ENCODE peak calls at places on chromosome 11, in six cellular contexts. F, D, X, O, P and I are unnamed samples.
A peak's percentile ranks its signal among the peaks of the same experiment; 100 is the strongest.

GRCh38 chr11:2769779-2770555 is 70.2 kb upstream of the KCNQ1OT1 start:
- DNase-seq in F (no peak), D (no peak), X (no peak), O (no peak), P (peak; percentile 44), I (peak; percentile 6)

GRCh38 chr11:110428956-110429613 is 663 bp upstream of the FDX1 start:
- DNase-seq in F (peak; percentile 94), D (no peak), X (no peak), O (no peak), P (no peak), I (no peak)

GRCh38 chr11:117057727-117058126 is 40.5 kb downstream of the SIK3 start:
- DNase-seq in F (no peak), D (no peak), X (no peak), O (no peak), P (no peak), I (no peak)

GRCh38 chr11:120172054-120172881 is 34.4 kb upstream of the TRIM29 start:
- DNase-seq in F (peak; percentile 85), D (peak; percentile 88), X (peak; percentile 65), O (no peak), P (peak; percentile 74), I (peak; percentile 75)

GRCh38 chr11:31493235-31493634 is 16.2 kb downstream of the IMMP1L start:
- DNase-seq in F (no peak), D (no peak), X (no peak), O (no peak), P (no peak), I (no peak)

GRCh38 chr11:12075822-12076821 is 34.3 kb upstream of the MICAL2 start:
- DNase-seq in F (no peak), D (no peak), X (peak; percentile 75), O (no peak), P (peak; percentile 66), I (no peak)

GRCh38 chr11:130882138-130882551 is 34.1 kb downstream of the SNX19 start:
- DNase-seq in F (no peak), D (no peak), X (no peak), O (no peak), P (no peak), I (peak; percentile 85)

GRCh38 chr11:91435694-91436375 is 788.8 kb upstream of the FAT3 start:
- DNase-seq in F (no peak), D (no peak), X (no peak), O (no peak), P (no peak), I (no peak)

GRCh38 chr11:104956528-104956927 is 11.8 kb downstream of the CASP4 start:
- DNase-seq in F (no peak), D (no peak), X (no peak), O (no peak), P (no peak), I (no peak)

GRCh38 chr11:21771097-21771496 is 421.8 kb upstream of the ANO5 start:
- DNase-seq in F (no peak), D (no peak), X (no peak), O (no peak), P (no peak), I (no peak)

DNA sequence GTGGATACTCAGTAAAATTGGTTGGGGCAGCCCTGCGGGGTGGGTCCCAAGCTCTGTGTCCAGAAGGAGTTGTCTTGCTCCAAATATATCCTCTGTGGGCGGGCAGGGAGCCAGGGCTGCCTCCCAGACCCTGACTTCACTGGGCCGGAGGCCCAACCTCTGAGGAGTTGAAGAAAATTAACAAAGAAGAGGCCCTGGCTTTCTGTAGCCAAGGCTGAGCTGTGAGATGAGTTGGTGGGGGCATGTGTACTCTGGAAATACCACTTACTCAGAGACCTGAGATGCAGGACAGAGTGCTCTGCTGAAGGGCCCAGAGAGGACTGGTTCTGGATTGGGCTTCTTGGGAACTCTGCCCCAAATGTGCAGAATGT is 96.3 kb downstream of the SWAP70 start:
- DNase-seq in F (peak; percentile 63), D (no peak), X (peak; percentile 97), O (no peak), P (peak; percentile 93), I (peak; percentile 65)
- H3K4me1 ChIP-seq in F (peaks cover 26% of the 10 kb centered on the region), D (peaks cover 30% of the 10 kb centered on the region), X (peaks cover 34% of the 10 kb centered on the region), O (peaks cover 80% of the 10 kb centered on the region), P (peaks cover 70% of the 10 kb centered on the region), I (peaks cover 30% of the 10 kb centered on the region)

DNA sequence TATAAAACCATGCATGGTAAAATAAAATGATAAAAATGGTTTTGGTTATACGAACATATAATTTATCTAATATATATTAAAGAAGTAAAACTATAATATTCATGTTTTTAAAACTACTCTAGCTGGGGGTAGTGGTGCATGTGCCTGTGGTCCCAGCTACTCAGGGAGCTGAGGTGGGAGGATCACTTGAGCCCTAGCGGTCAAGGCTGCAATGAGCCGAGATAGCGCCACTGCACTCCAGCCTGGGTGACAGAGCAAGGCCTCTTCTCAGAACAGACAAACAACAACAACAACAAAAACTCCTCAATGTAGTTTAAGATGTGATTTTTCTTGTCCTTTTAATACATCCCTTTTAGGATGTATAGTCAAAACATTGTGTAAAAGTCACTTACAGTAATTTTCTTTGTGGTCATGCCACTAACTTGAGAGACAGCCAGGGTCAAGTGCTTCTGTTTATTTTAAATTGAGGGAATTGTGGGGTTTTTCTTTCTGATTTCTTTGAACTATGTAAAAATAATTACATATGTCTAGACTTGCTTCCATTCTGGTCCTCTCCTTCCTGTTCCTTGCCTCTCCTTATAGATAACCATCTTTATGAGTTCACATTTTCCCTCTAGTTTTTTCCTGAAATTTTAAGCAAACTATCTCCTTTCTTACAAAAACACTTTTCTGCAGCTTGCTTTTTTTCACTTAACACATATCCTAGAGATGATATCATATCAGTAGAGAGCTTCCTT is 9.2 kb downstream of the OR2AT4 start:
- DNase-seq in F (no peak), D (no peak), X (no peak), O (no peak), P (no peak), I (no peak)
- TF ChIP-seq CTCF in F (no peak), D (no peak), X (no peak), O (no peak), P (no peak), I (no peak)

DNA sequence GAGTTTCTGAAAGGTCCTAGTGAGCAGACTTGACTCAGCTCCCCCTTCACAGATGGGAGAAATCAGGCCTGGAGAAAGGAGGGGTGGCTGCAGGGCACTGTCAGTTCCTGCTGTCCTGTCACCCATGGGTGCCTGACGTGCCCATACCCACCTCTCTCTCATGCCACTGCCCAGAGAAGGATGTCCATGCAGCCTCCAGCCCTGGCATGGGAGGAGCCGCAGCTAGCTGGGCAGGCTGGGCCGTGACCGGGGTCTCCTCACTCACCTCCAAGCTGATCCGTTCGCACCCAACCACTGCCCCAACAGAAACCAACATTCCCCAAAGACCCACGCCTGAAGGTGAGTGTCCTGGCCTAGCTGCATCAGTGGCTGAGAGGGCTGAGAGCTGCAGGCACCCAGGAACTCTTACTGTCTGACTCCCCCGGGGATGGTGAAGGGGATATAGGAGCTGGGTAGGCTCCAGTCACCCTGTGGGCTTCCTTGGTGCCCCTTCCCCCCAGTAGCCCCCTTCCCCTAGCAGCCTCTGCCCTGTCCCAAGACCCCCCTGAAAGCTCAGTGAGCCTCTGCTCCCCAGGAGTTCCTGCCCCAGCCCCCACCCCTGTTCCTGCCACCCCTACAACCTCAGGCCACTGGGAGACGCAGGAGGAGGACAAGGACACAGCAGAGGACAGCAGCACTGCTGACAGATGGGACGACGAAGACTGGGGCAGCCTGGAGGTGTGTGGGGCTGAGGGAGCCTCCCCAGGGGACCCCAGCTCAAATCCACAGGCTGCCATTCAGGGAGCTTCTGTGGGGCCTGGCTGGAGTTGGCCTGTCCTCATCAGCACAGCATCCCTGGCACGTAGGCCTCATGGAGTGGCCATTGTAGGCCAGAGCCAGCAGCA is 11.8 kb downstream of the SCYL1 start:
- DNase-seq in F (no peak), D (no peak), X (no peak), O (no peak), P (no peak), I (no peak)
- H3K4me3 ChIP-seq in F (no peak overlapping the region), D (no peak overlapping the region), X (no peak overlapping the region), O (no peak overlapping the region), P (no peak overlapping the region), I (no peak overlapping the region)

GRCh38 chr11:9056467-9056866 is 34.9 kb downstream of the SCUBE2 start:
- DNase-seq in F (no peak), D (no peak), X (no peak), O (no peak), P (no peak), I (no peak)
- H3K4me1 ChIP-seq in F (no peaks in the 10 kb centered on the region), D (no peaks in the 10 kb centered on the region), X (peaks cover 16% of the 10 kb centered on the region), O (peaks cover 8% of the 10 kb centered on the region), P (peaks cover 5% of the 10 kb centered on the region), I (peaks cover 9% of the 10 kb centered on the region)

DNA sequence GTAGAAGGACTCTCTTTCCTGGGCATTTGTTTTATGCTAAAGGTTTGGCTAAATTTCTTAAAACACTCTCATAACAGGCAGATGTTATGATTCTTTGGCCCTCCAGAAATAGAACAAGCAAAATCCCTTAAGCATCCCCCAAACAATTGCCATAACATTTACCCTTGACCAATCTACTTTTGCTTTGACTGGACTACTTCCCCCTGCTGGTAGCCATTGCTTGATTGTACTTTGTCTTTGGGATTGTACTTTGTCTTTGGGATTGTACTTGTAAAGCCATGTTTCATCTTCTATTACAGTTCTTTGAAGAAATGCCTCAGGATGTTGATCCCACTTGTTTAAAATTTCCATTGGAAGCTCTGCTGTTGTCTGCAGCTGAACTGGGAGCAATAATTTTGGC is 53.3 kb upstream of the GLYAT start:
- DNase-seq in F (no peak), D (no peak), X (no peak), O (no peak), P (no peak), I (no peak)
- TF ChIP-seq CTCF in F (no peak), D (no peak), X (no peak), O (no peak), P (no peak), I (no peak)